ENCODE peak calls at places on chromosomes 7 and 10, in seven cellular contexts. R is colonic mucosa, E is BE2C, L is psoas muscle, U is upper lobe of left lung, B is transverse colon, X is right cardiac atrium. G is an unnamed sample. For H3K4me1, the result is how much of the 10 kb centered on the place peaks cover.

GRCh38 chr7:29871787-29872398 is 65.6 kb downstream of the WIPF3 start:
- DNase-seq in U (no peak), B (no peak), L (no peak), R (no peak), E (no peak), X (no peak), G (peak)

GRCh38 chr7:158828343-158829020 is 827 bp downstream of the ESYT2 start:
- DNase-seq in L (peak), B (peak), U (peak), E (peak), X (peak), R (peak), G (peak)

GRCh38 chr10:46234431-46235060 is 52.3 kb upstream of the ANTXRL start:
- DNase-seq in E (no peak), U (no peak), L (no peak), R (no peak), B (no peak), X (no peak), G (no peak)

GRCh38 chr7:69840248-69840647 is 242.0 kb downstream of the AUTS2 start:
- DNase-seq in X (no peak), R (no peak), U (no peak), B (no peak), L (no peak), E (no peak), G (peak)

GRCh38 chr7:47942132-47942531 is 6.1 kb downstream of the PKD1L1 start:
- DNase-seq in L (no peak), B (no peak), U (no peak), X (no peak), E (no peak), R (no peak), G (peak)

GRCh38 chr10:133173860-133174523 is 14.0 kb downstream of the KNDC1 start:
- DNase-seq in L (no peak), U (no peak), E (no peak), X (no peak), R (no peak), B (no peak), G (no peak)

GRCh38 chr10:21399392-21400015 is 126.0 kb downstream of the SKIDA1 start:
- DNase-seq in R (no peak), B (no peak), L (no peak), E (no peak), U (no peak), X (no peak), G (peak)

GRCh38 chr7:144830811-144831210 is 5.0 kb downstream of the TPK1 start:
- DNase-seq in L (no peak), U (no peak), E (no peak), R (no peak), B (no peak), X (no peak), G (peak)

GRCh38 chr7:150362989-150363769 is 5.4 kb upstream of the REPIN1 start:
- DNase-seq in U (no peak), R (no peak), L (no peak), B (no peak), E (no peak), X (no peak), G (no peak)

GRCh38 chr7:41027428-41028115 is 675.3 kb downstream of the INHBA start:
- DNase-seq in B (no peak), L (no peak), R (no peak), U (no peak), E (no peak), X (no peak), G (no peak)

GRCh38 chr7:11297764-11298163 is 324.1 kb downstream of the PHF14 start:
- DNase-seq in B (no peak), E (no peak), R (no peak), X (no peak), U (no peak), L (no peak), G (no peak)

GRCh38 chr10:100970076-100970913 is 991 bp downstream of the SEMA4G start:
- DNase-seq in L (no peak), B (peak), R (peak), E (no peak), X (no peak), U (peak), G (no peak)

GRCh38 chr7:150855476-150856302 is 3.4 kb downstream of the AOC1 start:
- DNase-seq in R (no peak), B (no peak), L (no peak), U (no peak), X (no peak), E (no peak), G (no peak)

GRCh38 chr10:110226926-110227641 is 19.7 kb downstream of the MXI1 start:
- DNase-seq in L (peak), E (peak), X (peak), R (peak), B (peak), U (peak), G (peak)

GRCh38 chr7:98211221-98211675 is at the start of gene BHLHA15:
- DNase-seq in R (peak), B (peak), L (no peak), X (no peak), E (peak), U (peak), G (no peak)

GRCh38 chr10:128884061-128884425 is 583.0 kb upstream of the MGMT start:
- DNase-seq in E (no peak), X (no peak), L (no peak), U (no peak), B (no peak), R (no peak), G (no peak)

GRCh38 chr7:145152589-145152988 is 316.7 kb upstream of the TPK1 start:
- DNase-seq in E (no peak), U (no peak), R (no peak), L (no peak), X (no peak), B (no peak), G (no peak)

GRCh38 chr10:85012305-85012704 is 683.9 kb downstream of the CCSER2 start:
- DNase-seq in X (no peak), E (no peak), L (no peak), R (no peak), U (no peak), B (no peak), G (no peak)

GRCh38 chr10:27038168-27038567 is 62.1 kb downstream of the ANKRD26 start:
- DNase-seq in L (no peak), R (no peak), B (no peak), U (no peak), E (no peak), X (no peak), G (no peak)

GRCh38 chr7:149248777-149249176 is 9.3 kb downstream of the ZNF212 start:
- DNase-seq in X (no peak), B (no peak), U (no peak), R (no peak), L (no peak), E (no peak), G (no peak)

GRCh38 chr7:1770331-1770730 is 100.3 kb downstream of the ELFN1 start:
- DNase-seq in B (no peak), E (no peak), L (no peak), U (no peak), X (no peak), R (no peak), G (no peak)

GRCh38 chr7:50212666-50213621 is 91.6 kb upstream of the IKZF1 start:
- DNase-seq in X (no peak), E (no peak), R (no peak), L (no peak), U (peak), B (no peak), G (no peak)

GRCh38 chr10:97020452-97021400 is 165.0 kb downstream of the SLIT1 start:
- DNase-seq in R (no peak), U (peak), L (no peak), E (no peak), B (no peak), X (peak), G (peak)

GRCh38 chr10:14953452-14954000 is 370 bp downstream of the DCLRE1C start:
- DNase-seq in L (peak), E (no peak), R (peak), B (peak), X (peak), U (peak), G (peak)

GRCh38 chr10:86585037-86585725 is 63.6 kb upstream of the WAPL start:
- DNase-seq in U (no peak), L (peak), R (peak), E (peak), B (peak), X (peak), G (peak)

DNA sequence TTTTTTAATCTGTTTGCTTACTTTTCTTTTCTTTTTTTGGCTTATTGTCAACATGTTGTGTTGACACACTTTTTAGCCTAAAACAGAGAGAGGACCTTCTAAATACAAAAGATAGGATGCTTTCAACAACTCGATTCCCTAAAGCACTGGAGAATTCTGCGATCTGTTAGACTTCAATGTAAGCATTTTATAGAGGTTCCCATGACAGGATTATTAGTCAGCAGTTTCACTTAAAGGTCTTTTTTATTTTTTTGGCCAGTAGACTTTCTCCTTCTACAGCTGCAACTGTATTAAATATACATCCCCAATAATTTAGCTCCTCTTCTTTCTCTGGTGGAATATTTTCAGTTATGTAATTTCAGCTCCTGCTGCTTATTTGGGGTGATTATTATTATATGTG is 12.8 kb upstream of the NRP1 start:
- DNase-seq in R (no peak), L (no peak), X (no peak), U (no peak), B (no peak), E (no peak), G (no peak)
- H3K4me1 ChIP-seq in R (under half), L (under half), X (under half), U (under half), B (under half), E (under half), G (under half)

GRCh38 chr7:100895701-100895955 is at the start of gene ACHE:
- DNase-seq in L (no peak), U (peak), B (no peak), R (no peak), E (no peak), X (no peak), G (no peak)
- H3K4me1 ChIP-seq in L (under half), U (under half), B (under half), R (under half), E (under half), X (under half), G (under half)

DNA sequence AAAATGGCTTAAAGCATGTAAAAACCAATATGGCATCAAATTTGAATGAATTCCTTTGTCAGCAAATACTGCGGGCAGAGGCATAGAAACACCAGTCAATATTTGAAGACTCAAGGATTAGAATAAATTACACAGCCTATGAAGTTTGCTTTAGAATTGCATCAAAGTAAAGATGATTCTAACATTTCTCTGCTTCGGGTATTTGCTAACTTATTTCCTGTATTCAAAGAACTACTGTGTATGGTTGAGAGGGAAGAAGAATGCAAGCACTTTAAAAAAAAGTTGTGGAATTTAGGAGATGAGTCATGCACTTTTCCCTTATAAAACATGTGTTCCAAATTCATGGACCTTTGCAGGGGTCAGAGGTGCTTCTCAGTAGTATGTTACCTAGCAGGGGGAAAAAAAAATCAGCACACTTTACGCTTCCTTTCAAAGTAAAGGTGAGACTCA is 90.1 kb downstream of the PIP4K2A start:
- DNase-seq in R (no peak), L (no peak), B (no peak), E (no peak), U (no peak), X (no peak), G (peak)
- H3K4me1 ChIP-seq in R (under half), L (under half), B (under half), E (under half), U (half or more), X (under half), G (under half)

DNA sequence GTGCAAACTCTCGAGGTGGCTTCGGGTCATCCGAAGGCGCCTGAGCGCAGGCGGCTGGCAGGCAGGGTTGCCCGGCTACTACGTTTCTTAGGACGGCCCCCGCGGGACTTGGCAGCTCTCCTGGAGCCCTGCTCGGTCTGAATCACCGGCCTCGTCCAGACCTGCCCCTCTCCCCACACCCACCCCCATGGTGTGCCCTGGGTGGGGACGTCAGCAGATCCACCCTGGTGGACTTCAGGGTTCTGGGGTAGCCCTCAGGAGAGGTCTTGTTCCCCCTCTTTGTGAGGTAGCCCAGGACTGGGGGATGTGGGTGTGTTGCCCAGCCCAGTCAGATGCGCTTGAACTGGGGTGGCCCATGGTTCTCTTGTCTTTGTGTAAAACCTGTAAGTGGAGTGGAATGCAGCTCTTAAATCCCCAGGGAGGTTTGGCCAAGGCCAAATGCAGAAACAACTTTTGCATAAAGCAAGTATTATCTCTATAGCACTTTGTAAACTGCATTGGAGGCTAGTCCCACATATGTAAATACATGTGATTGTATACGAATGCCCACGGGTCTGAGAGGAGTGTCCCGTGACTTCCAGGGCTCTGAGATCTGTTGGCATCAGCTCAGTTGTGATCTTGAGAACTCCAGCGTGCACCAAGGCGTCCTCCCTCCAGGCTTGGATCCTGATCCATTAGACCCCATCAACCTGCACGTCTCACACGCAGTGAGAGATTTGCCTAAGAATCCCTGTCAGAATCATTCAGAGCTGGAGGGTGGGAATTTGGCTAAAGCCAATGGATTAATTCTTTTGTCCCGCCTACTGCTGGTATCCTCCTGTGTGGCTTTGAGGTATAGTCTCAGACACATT is 1.8 kb downstream of the PFKFB3 start:
- DNase-seq in R (peak), U (peak), E (no peak), X (peak), L (peak), B (peak), G (no peak)
- H3K4me1 ChIP-seq in R (under half), U (half or more), E (under half), X (under half), L (half or more), B (under half), G (under half)

GRCh38 chr7:43643842-43644241 is 60.9 kb downstream of the STK17A start:
- DNase-seq in X (no peak), U (peak), B (no peak), E (no peak), R (no peak), L (no peak), G (no peak)

GRCh38 chr7:43640679-43641078 is 57.8 kb downstream of the STK17A start:
- DNase-seq in X (no peak), E (no peak), B (no peak), L (no peak), R (no peak), U (no peak), G (no peak)

GRCh38 chr7:43639858-43640491 is 57.1 kb downstream of the STK17A start:
- DNase-seq in E (no peak), L (no peak), R (peak), X (peak), B (peak), U (no peak), G (peak)

GRCh38 chr7:43645699-43646226 is 62.9 kb downstream of the STK17A start:
- DNase-seq in X (no peak), U (no peak), B (no peak), R (no peak), E (no peak), L (no peak), G (no peak)

GRCh38 chr7:43642897-43643630 is 60.2 kb downstream of the STK17A start:
- DNase-seq in L (no peak), X (no peak), E (no peak), R (no peak), B (no peak), U (no peak), G (no peak)
- H3K4me1 ChIP-seq in L (under half), X (under half), E (under half), R (under half), B (under half), U (under half), G (under half)

DNA sequence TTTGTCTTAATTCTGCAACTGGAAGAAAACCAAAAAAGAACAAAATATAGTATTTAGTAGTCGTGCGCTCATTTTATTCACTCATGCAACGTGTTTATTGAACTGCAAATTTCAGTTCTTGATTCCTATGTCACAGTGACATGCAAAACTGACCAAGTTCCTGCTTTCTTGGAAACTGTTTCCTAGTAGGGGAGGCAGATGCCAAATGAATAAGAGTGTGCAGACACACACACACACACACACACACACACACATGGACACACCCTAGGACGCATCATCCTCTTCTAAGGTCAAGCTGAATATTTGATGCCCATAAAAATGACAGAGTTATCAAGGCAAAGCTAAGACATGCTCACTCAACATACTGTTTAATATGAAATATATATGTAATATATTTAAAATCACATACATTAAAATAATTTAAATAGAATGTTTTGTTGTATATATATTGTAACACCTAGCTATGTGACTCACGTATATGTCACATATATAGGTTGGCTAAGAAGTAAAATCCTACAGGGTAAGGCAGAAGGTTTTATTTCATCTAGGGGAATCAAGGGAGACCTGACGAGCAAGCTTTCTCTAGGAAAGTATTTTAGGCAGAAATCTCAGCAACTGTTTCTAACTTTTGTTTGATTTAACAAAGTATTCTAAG is 79.6 kb downstream of the SVIL start:
- DNase-seq in L (no peak), B (no peak), X (no peak), U (no peak), R (no peak), E (no peak), G (no peak)
- H3K4me1 ChIP-seq in L (half or more), B (under half), X (under half), U (under half), R (under half), E (under half), G (under half)

GRCh38 chr10:77248104-77248503 is 389.5 kb downstream of the KCNMA1 start:
- DNase-seq in U (no peak), X (no peak), L (no peak), E (no peak), R (no peak), B (no peak), G (peak)
- H3K4me1 ChIP-seq in U (under half), X (under half), L (under half), E (under half), R (under half), B (under half), G (under half)